ENCODE peak calls at places on chromosomes 1 and 21, in eight cellular contexts. Z is endothelial cell of umbilical vein, I is GM12865, B is nephron progenitor cell, N is neural crest cell, F is PC-9, A is kidney epithelial cell, T is NB4. U is an unnamed sample.

GRCh38 chr21:33286076-33286475 is 19.9 kb downstream of the IL10RB start:
- DNase-seq in Z (no peak), I (no peak), B (no peak), N (no peak), F (no peak), A (no peak), T (no peak), U (no peak)

GRCh38 chr1:77986810-77987209 is 7.9 kb upstream of the FUBP1 start:
- DNase-seq in Z (no peak), I (no peak), B (no peak), N (no peak), F (no peak), A (no peak), T (peak; percentile 45), U (no peak)

GRCh38 chr1:9275567-9276034 is 17.1 kb upstream of the SPSB1 start:
- DNase-seq in Z (peak; percentile 63), I (peak; percentile 92), B (no peak), N (no peak), F (peak; percentile 85), A (peak; percentile 79), T (peak; percentile 92), U (peak; percentile 73)

GRCh38 chr1:198201956-198202784 is 45.4 kb downstream of the NEK7 start:
- DNase-seq in Z (no peak), I (peak; percentile 76), B (no peak), N (no peak), F (no peak), A (no peak), T (no peak), U (no peak)

GRCh38 chr21:44618909-44619308 is 7.0 kb downstream of the KRTAP10-8 start:
- DNase-seq in Z (no peak), I (no peak), B (no peak), N (no peak), F (no peak), A (no peak), T (no peak), U (no peak)

GRCh38 chr1:158951956-158952355 is 20.6 kb downstream of the PYHIN1 start:
- DNase-seq in Z (no peak), I (peak; percentile 79), B (no peak), N (no peak), F (no peak), A (no peak), T (peak; percentile 88), U (no peak)

GRCh38 chr1:92486251-92487077 is at the start of gene GFI1:
- DNase-seq in Z (no peak), I (peak; percentile 84), B (peak; percentile 68), N (peak; percentile 40), F (no peak), A (no peak), T (peak; percentile 97), U (no peak)

GRCh38 chr1:31739281-31739853 is 24.8 kb downstream of the ADGRB2 start:
- DNase-seq in Z (no peak), I (peak; percentile 29), B (peak; percentile 61), N (no peak), F (no peak), A (no peak), T (peak; percentile 68), U (peak; percentile 47)

GRCh38 chr1:245301162-245301580 is 146.4 kb downstream of the KIF26B start:
- DNase-seq in Z (peak; percentile 34), I (no peak), B (no peak), N (no peak), F (no peak), A (no peak), T (no peak), U (peak; percentile 4)

GRCh38 chr1:64650411-64650810 is 94.5 kb upstream of the RAVER2 start:
- DNase-seq in Z (no peak), I (no peak), B (no peak), N (no peak), F (no peak), A (no peak), T (no peak), U (no peak)

GRCh38 chr1:36322786-36323635 is 434 bp downstream of the EVA1B start:
- DNase-seq in Z (peak; percentile 44), I (peak; percentile 38), B (peak; percentile 65), N (peak; percentile 39), F (no peak), A (no peak), T (peak; percentile 76), U (peak; percentile 29)

GRCh38 chr1:225845633-225846259 is 35.8 kb downstream of the EPHX1 start:
- DNase-seq in Z (peak; percentile 70), I (peak; percentile 59), B (peak; percentile 74), N (peak; percentile 61), F (peak; percentile 68), A (peak; percentile 23), T (peak; percentile 79), U (peak; percentile 83)

GRCh38 chr1:38586993-38587646 is 272.5 kb downstream of the RRAGC start:
- DNase-seq in Z (peak; percentile 41), I (peak; percentile 68), B (peak; percentile 72), N (peak; percentile 52), F (no peak), A (no peak), T (peak; percentile 38), U (peak; percentile 41)

GRCh38 chr1:27755865-27756264 is 17.2 kb upstream of the STX12 start:
- DNase-seq in Z (no peak), I (no peak), B (no peak), N (no peak), F (no peak), A (no peak), T (no peak), U (no peak)

GRCh38 chr1:206757524-206758266 is 12.9 kb upstream of the IL19 start:
- DNase-seq in Z (no peak), I (no peak), B (no peak), N (no peak), F (no peak), A (no peak), T (peak; percentile 70), U (no peak)

DNA sequence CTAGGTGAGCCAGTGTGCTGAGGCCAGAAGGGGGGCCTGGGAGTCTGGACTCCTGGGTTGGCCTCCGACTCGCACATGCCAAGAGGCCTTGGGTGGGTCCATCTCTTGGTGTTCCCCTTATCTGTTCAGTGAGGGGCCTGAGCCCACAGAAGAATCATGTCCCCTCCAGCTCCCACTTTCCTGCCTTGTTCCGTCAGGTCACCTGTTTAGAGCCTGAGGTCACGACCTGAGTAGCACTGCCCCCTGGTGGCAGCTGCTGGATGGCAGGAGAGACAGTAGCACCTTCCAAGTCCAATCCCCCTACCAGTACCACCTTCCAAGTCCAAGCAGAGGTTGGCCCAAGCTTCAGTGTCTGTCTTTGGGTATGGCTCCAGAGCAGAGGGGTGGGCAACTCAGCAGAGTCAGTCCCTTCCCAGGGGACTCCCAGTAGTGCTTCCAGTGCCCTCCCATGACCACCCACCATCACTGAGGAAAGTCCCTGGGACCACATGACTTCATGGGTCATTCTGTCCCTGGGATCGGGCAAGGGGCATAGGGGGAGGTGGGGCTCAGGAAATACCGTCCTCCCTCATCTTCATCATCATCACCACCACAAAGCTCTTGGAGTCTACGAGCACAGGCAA is 241.7 kb downstream of the TRABD2B start:
- DNase-seq in Z (no peak), I (peak; percentile 70), B (peak; percentile 65), N (peak; percentile 16), F (no peak), A (no peak), T (peak; percentile 51), U (peak; percentile 44)
- TF ChIP-seq CTCF in Z (peak; percentile 41), I (peak; percentile 93), B (peak; percentile 60), N (peak; percentile 57), F (peak; percentile 72), A (peak; percentile 52), T (peak; percentile 74), U (peak; percentile 36)

GRCh38 chr1:220529530-220529920 is 1.6 kb downstream of the MARK1 start:
- DNase-seq in Z (no peak), I (no peak), B (no peak), N (no peak), F (no peak), A (no peak), T (no peak), U (no peak)

GRCh38 chr1:220528049-220528678 is at the start of gene MARK1:
- DNase-seq in Z (peak; percentile 37), I (peak; percentile 57), B (peak; percentile 73), N (peak; percentile 52), F (peak; percentile 38), A (no peak), T (peak; percentile 5), U (peak; percentile 56)

GRCh38 chr1:220528679-220529529 is 968 bp downstream of the MARK1 start:
- DNase-seq in Z (peak; percentile 27), I (peak; percentile 14), B (peak; percentile 66), N (peak; percentile 13), F (no peak), A (no peak), T (no peak), U (peak; percentile 6)

GRCh38 chr1:220527279-220528048 is 472 bp upstream of the MARK1 start:
- DNase-seq in Z (peak; percentile 15), I (peak; percentile 64), B (peak; percentile 32), N (no peak), F (no peak), A (no peak), T (no peak), U (no peak)

DNA sequence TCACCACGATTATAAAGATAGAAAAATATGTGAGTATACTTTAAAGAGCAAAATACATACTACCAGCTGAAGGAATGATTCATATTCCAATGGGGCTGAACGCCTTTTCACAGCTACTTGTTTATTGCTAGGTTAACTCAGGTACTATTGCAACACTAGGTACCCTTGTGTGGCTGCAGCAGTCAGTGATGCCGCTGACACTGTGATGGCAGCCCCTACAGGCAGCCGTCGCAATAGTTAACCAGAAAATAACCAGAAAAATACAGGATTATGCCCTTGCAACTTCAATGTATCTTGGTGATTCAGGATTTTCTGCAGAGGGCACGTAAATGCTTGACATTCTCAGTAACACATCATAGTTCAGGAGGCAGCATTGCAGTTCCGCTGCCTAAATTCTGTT is 1.6 kb upstream of the MARK1 start:
- DNase-seq in Z (no peak), I (no peak), B (peak; percentile 13), N (no peak), F (no peak), A (no peak), T (no peak), U (no peak)
- TF ChIP-seq CTCF in Z (peak; percentile 14), I (peak; percentile 4), B (peak; percentile 36), N (peak; percentile 55), F (no peak), A (peak; percentile 49), T (no peak), U (no peak)

DNA sequence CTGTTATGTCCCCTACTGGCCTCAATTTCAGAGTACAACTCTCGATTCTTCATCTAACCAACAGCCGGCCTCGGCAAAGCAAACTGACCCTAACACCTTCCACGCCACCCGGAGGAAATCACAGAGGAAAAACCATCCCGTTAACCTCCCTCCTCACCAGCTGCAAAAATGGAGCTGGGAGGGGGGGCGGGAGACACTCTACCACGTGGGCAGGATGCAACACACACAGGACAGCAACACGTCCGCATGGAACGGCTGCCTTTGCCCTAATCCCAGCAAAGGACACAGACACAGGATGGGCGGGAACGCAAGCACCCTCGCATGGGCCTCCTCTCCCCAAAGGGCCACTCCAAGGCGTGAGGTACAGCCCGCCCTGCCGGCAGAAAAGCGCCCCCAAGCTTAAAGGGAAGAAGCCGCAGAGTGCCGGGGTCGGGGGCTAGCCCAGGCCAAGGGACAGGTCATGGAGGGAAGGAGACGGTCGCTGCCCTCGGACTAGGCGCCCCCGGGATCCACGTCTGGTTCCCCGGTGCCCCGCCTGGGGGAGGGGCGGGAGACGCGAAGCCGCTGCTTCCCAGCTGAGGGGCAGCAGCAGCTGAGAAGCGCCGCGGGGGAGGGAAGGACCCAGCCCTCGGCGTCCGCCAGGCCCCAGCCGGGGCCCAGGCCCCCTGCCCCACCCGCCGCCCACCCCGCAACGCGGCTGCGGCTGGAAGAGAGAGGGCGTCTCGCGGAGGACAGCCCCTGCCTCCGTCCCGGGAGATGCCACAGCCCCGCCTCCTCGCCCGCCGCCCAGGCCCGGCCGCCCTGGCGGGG is 590 bp downstream of the FOXJ3 start:
- DNase-seq in Z (peak; percentile 77), I (peak; percentile 53), B (no peak), N (peak; percentile 48), F (peak; percentile 73), A (no peak), T (peak; percentile 75), U (peak; percentile 40)
- TF ChIP-seq CTCF in Z (no peak), I (no peak), B (no peak), N (no peak), F (no peak), A (peak; percentile 4), T (no peak), U (no peak)

GRCh38 chr1:218983848-218984247 is 189.8 kb upstream of the LYPLAL1 start:
- DNase-seq in Z (peak; percentile 10), I (peak; percentile 21), B (peak; percentile 32), N (no peak), F (no peak), A (no peak), T (peak; percentile 39), U (no peak)
- TF ChIP-seq CTCF in Z (peak; percentile 37), I (peak; percentile 42), B (peak; percentile 47), N (peak; percentile 53), F (no peak), A (peak; percentile 31), T (peak; percentile 38), U (no peak)

U was measured in Calu3.